ENCODE peak calls at places on chromosomes 11 and 22, in eight cellular contexts. One of them, this sample, is unnamed.

GRCh38 chr11:117720061-117720511 is 76.9 kb downstream of the DSCAML1 start:
- DNase-seq in lower lobe of right lung: no peak
- DNase-seq in AG10803: no peak
- DNase-seq in tibial nerve: no peak
- DNase-seq in uterus: no peak
- DNase-seq in fibroblast of pulmonary artery: no peak
- DNase-seq in upper lobe of left lung: no peak
- DNase-seq in Peyer's patch: no peak
- DNase-seq in this sample: no peak

GRCh38 chr11:118338637-118339061 is 3.9 kb downstream of the CD3D start:
- DNase-seq in lower lobe of right lung: no peak
- DNase-seq in AG10803: no peak
- DNase-seq in tibial nerve: no peak
- DNase-seq in uterus: no peak
- DNase-seq in fibroblast of pulmonary artery: peak; percentile 21
- DNase-seq in upper lobe of left lung: peak; percentile 63
- DNase-seq in Peyer's patch: peak; percentile 53
- DNase-seq in this sample: no peak

GRCh38 chr11:126687477-126687876 is 313.1 kb downstream of the KIRREL3 start:
- DNase-seq in lower lobe of right lung: no peak
- DNase-seq in AG10803: no peak
- DNase-seq in tibial nerve: no peak
- DNase-seq in uterus: no peak
- DNase-seq in fibroblast of pulmonary artery: no peak
- DNase-seq in upper lobe of left lung: no peak
- DNase-seq in Peyer's patch: no peak
- DNase-seq in this sample: no peak

GRCh38 chr11:65766535-65766934 is 14.2 kb downstream of the AP5B1 start:
- DNase-seq in lower lobe of right lung: no peak
- DNase-seq in AG10803: peak; percentile 92
- DNase-seq in tibial nerve: no peak
- DNase-seq in uterus: no peak
- DNase-seq in fibroblast of pulmonary artery: no peak
- DNase-seq in upper lobe of left lung: no peak
- DNase-seq in Peyer's patch: no peak
- DNase-seq in this sample: peak; percentile 32

GRCh38 chr11:17351171-17351509 is 460 bp upstream of the NCR3LG1 start:
- DNase-seq in lower lobe of right lung: no peak
- DNase-seq in AG10803: no peak
- DNase-seq in tibial nerve: no peak
- DNase-seq in uterus: no peak
- DNase-seq in fibroblast of pulmonary artery: no peak
- DNase-seq in upper lobe of left lung: no peak
- DNase-seq in Peyer's patch: no peak
- DNase-seq in this sample: no peak

GRCh38 chr11:78801161-78801884 is 226.7 kb upstream of the NARS2 start:
- DNase-seq in lower lobe of right lung: no peak
- DNase-seq in AG10803: peak; percentile 98
- DNase-seq in tibial nerve: peak; percentile 74
- DNase-seq in uterus: peak; percentile 40
- DNase-seq in fibroblast of pulmonary artery: peak; percentile 91
- DNase-seq in upper lobe of left lung: peak; percentile 71
- DNase-seq in Peyer's patch: no peak
- DNase-seq in this sample: peak; percentile 97

GRCh38 chr22:40819741-40820140 is 595 bp upstream of the SLC25A17 start:
- DNase-seq in lower lobe of right lung: no peak
- DNase-seq in AG10803: peak; percentile 53
- DNase-seq in tibial nerve: no peak
- DNase-seq in uterus: no peak
- DNase-seq in fibroblast of pulmonary artery: peak; percentile 49
- DNase-seq in upper lobe of left lung: no peak
- DNase-seq in Peyer's patch: no peak
- DNase-seq in this sample: peak; percentile 34

GRCh38 chr11:92703431-92703830 is 266.0 kb upstream of the MTNR1B start:
- DNase-seq in lower lobe of right lung: no peak
- DNase-seq in AG10803: peak; percentile 28
- DNase-seq in tibial nerve: no peak
- DNase-seq in uterus: no peak
- DNase-seq in fibroblast of pulmonary artery: peak; percentile 29
- DNase-seq in upper lobe of left lung: no peak
- DNase-seq in Peyer's patch: no peak
- DNase-seq in this sample: peak; percentile 42

GRCh38 chr11:126355324-126355925 is at the start of gene ST3GAL4:
- DNase-seq in lower lobe of right lung: peak; percentile 84
- DNase-seq in AG10803: peak; percentile 52
- DNase-seq in tibial nerve: peak; percentile 64
- DNase-seq in uterus: peak; percentile 85
- DNase-seq in fibroblast of pulmonary artery: peak; percentile 62
- DNase-seq in upper lobe of left lung: peak; percentile 84
- DNase-seq in Peyer's patch: peak; percentile 71
- DNase-seq in this sample: peak; percentile 56

GRCh38 chr11:126311464-126312291 is 7.8 kb downstream of the DCPS start:
- DNase-seq in lower lobe of right lung: no peak
- DNase-seq in AG10803: peak; percentile 47
- DNase-seq in tibial nerve: no peak
- DNase-seq in uterus: no peak
- DNase-seq in fibroblast of pulmonary artery: no peak
- DNase-seq in upper lobe of left lung: no peak
- DNase-seq in Peyer's patch: peak; percentile 26
- DNase-seq in this sample: no peak

GRCh38 chr11:2555891-2556290 is 111.1 kb downstream of the KCNQ1 start:
- DNase-seq in lower lobe of right lung: no peak
- DNase-seq in AG10803: no peak
- DNase-seq in tibial nerve: no peak
- DNase-seq in uterus: no peak
- DNase-seq in fibroblast of pulmonary artery: no peak
- DNase-seq in upper lobe of left lung: no peak
- DNase-seq in Peyer's patch: no peak
- DNase-seq in this sample: no peak

GRCh38 chr11:122113836-122114235 is 2.2 kb downstream of the BLID start:
- DNase-seq in lower lobe of right lung: no peak
- DNase-seq in AG10803: peak; percentile 63
- DNase-seq in tibial nerve: no peak
- DNase-seq in uterus: no peak
- DNase-seq in fibroblast of pulmonary artery: peak; percentile 55
- DNase-seq in upper lobe of left lung: no peak
- DNase-seq in Peyer's patch: no peak
- DNase-seq in this sample: peak; percentile 70

GRCh38 chr22:32957093-32957835 is 100.9 kb downstream of the SYN3 start:
- DNase-seq in lower lobe of right lung: no peak
- DNase-seq in AG10803: peak; percentile 5
- DNase-seq in tibial nerve: no peak
- DNase-seq in uterus: no peak
- DNase-seq in fibroblast of pulmonary artery: no peak
- DNase-seq in upper lobe of left lung: no peak
- DNase-seq in Peyer's patch: no peak
- DNase-seq in this sample: peak; percentile 16

GRCh38 chr11:742156-742546 is 5.1 kb upstream of the TALDO1 start:
- DNase-seq in lower lobe of right lung: no peak
- DNase-seq in AG10803: no peak
- DNase-seq in tibial nerve: no peak
- DNase-seq in uterus: no peak
- DNase-seq in fibroblast of pulmonary artery: no peak
- DNase-seq in upper lobe of left lung: no peak
- DNase-seq in Peyer's patch: no peak
- DNase-seq in this sample: no peak

GRCh38 chr11:81772161-81772560 is 961.5 kb downstream of the FAM181B start:
- DNase-seq in lower lobe of right lung: no peak
- DNase-seq in AG10803: peak; percentile 0
- DNase-seq in tibial nerve: no peak
- DNase-seq in uterus: peak; percentile 14
- DNase-seq in fibroblast of pulmonary artery: peak; percentile 76
- DNase-seq in upper lobe of left lung: no peak
- DNase-seq in Peyer's patch: no peak
- DNase-seq in this sample: peak; percentile 80

GRCh38 chr11:12449961-12450715 is 72.8 kb downstream of the PARVA start:
- DNase-seq in lower lobe of right lung: no peak
- DNase-seq in AG10803: peak; percentile 77
- DNase-seq in tibial nerve: no peak
- DNase-seq in uterus: no peak
- DNase-seq in fibroblast of pulmonary artery: no peak
- DNase-seq in upper lobe of left lung: no peak
- DNase-seq in Peyer's patch: no peak
- DNase-seq in this sample: peak; percentile 44

DNA sequence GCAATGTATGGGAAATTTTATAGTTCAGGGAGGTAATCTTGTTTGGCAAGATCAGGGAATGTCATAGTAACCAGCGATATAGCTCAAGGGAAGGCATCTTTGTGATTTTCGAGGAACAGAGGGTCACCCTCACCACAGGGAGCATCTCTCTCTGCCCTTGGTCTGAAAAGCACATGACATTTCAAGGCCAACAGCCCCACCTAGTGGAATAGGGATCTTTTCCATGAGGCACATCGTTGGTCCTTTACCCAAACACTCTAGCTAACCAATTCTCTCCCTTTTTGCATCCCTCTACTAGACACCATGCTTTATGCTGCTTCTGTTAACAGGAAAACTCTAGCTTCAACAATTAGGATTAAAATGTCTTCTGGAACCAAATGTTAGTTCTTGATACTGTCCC is 179.0 kb downstream of the GRM5 start:
- DNase-seq in lower lobe of right lung: no peak
- DNase-seq in AG10803: peak; percentile 41
- DNase-seq in tibial nerve: no peak
- DNase-seq in uterus: no peak
- DNase-seq in fibroblast of pulmonary artery: peak; percentile 66
- DNase-seq in upper lobe of left lung: no peak
- DNase-seq in Peyer's patch: no peak
- DNase-seq in this sample: peak; percentile 71
- TF ChIP-seq CTCF in lower lobe of right lung: no peak
- TF ChIP-seq CTCF in AG10803: peak; percentile 56
- TF ChIP-seq CTCF in tibial nerve: no peak
- TF ChIP-seq CTCF in uterus: no peak
- TF ChIP-seq CTCF in fibroblast of pulmonary artery: peak; percentile 55
- TF ChIP-seq CTCF in upper lobe of left lung: no peak
- TF ChIP-seq CTCF in Peyer's patch: no peak
- TF ChIP-seq CTCF in this sample: peak; percentile 56

GRCh38 chr11:68684385-68685356 is at the start of gene GAL:
- DNase-seq in lower lobe of right lung: no peak
- DNase-seq in AG10803: no peak
- DNase-seq in tibial nerve: no peak
- DNase-seq in uterus: no peak
- DNase-seq in fibroblast of pulmonary artery: no peak
- DNase-seq in upper lobe of left lung: no peak
- DNase-seq in Peyer's patch: no peak
- DNase-seq in this sample: no peak
- H3K4me3 ChIP-seq in lower lobe of right lung: peak within 1 kb of the TSS; percentile 37
- H3K4me3 ChIP-seq in AG10803: no peak within 1 kb of the TSS
- H3K4me3 ChIP-seq in tibial nerve: peak within 1 kb of the TSS; percentile 46
- H3K4me3 ChIP-seq in uterus: no peak within 1 kb of the TSS
- H3K4me3 ChIP-seq in fibroblast of pulmonary artery: peak within 1 kb of the TSS; percentile 12
- H3K4me3 ChIP-seq in upper lobe of left lung: peak within 1 kb of the TSS; percentile 46
- H3K4me3 ChIP-seq in Peyer's patch: no peak within 1 kb of the TSS
- H3K4me3 ChIP-seq in this sample: no peak within 1 kb of the TSS

DNA sequence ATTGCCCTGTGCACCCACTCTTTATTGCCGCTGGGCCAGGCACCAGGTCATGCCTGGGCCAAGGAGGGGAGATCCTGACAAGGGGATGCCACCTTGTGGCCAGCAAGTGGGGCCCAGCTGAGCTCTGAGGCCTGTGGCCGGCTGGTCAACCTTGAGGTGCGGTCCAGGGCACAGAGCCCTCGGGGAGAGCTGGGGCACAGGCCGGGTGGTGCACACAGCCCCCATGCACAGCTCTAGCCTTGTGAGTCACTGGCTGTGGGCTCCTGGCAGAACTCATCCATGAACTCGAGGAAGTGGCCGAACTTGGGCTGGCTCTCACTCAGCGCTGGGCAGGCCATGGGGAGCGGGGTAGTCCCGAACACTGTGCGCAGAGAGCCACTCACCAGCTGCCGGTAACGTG is 94.3 kb downstream of the RNF169 start:
- DNase-seq in lower lobe of right lung: no peak
- DNase-seq in AG10803: no peak
- DNase-seq in tibial nerve: no peak
- DNase-seq in uterus: no peak
- DNase-seq in fibroblast of pulmonary artery: no peak
- DNase-seq in upper lobe of left lung: no peak
- DNase-seq in Peyer's patch: no peak
- DNase-seq in this sample: no peak
- TF ChIP-seq CTCF in lower lobe of right lung: no peak
- TF ChIP-seq CTCF in AG10803: no peak
- TF ChIP-seq CTCF in tibial nerve: no peak
- TF ChIP-seq CTCF in uterus: no peak
- TF ChIP-seq CTCF in fibroblast of pulmonary artery: no peak
- TF ChIP-seq CTCF in upper lobe of left lung: no peak
- TF ChIP-seq CTCF in Peyer's patch: no peak
- TF ChIP-seq CTCF in this sample: no peak

GRCh38 chr22:29388759-29389090 is 355 bp upstream of the AP1B1 start:
- DNase-seq in lower lobe of right lung: no peak
- DNase-seq in AG10803: no peak
- DNase-seq in tibial nerve: no peak
- DNase-seq in uterus: no peak
- DNase-seq in fibroblast of pulmonary artery: no peak
- DNase-seq in upper lobe of left lung: no peak
- DNase-seq in Peyer's patch: no peak
- DNase-seq in this sample: no peak

GRCh38 chr22:29385305-29385704 is 3.1 kb downstream of the AP1B1 start:
- DNase-seq in lower lobe of right lung: no peak
- DNase-seq in AG10803: no peak
- DNase-seq in tibial nerve: no peak
- DNase-seq in uterus: no peak
- DNase-seq in fibroblast of pulmonary artery: no peak
- DNase-seq in upper lobe of left lung: no peak
- DNase-seq in Peyer's patch: no peak
- DNase-seq in this sample: no peak

GRCh38 chr22:29383740-29384139 is 4.6 kb downstream of the AP1B1 start:
- DNase-seq in lower lobe of right lung: no peak
- DNase-seq in AG10803: no peak
- DNase-seq in tibial nerve: no peak
- DNase-seq in uterus: no peak
- DNase-seq in fibroblast of pulmonary artery: no peak
- DNase-seq in upper lobe of left lung: no peak
- DNase-seq in Peyer's patch: no peak
- DNase-seq in this sample: no peak

GRCh38 chr22:29387921-29388758 is at the start of gene AP1B1:
- DNase-seq in lower lobe of right lung: peak; percentile 98
- DNase-seq in AG10803: peak; percentile 85
- DNase-seq in tibial nerve: peak; percentile 84
- DNase-seq in uterus: peak; percentile 92
- DNase-seq in fibroblast of pulmonary artery: peak; percentile 87
- DNase-seq in upper lobe of left lung: peak; percentile 97
- DNase-seq in Peyer's patch: peak; percentile 97
- DNase-seq in this sample: peak; percentile 79

DNA sequence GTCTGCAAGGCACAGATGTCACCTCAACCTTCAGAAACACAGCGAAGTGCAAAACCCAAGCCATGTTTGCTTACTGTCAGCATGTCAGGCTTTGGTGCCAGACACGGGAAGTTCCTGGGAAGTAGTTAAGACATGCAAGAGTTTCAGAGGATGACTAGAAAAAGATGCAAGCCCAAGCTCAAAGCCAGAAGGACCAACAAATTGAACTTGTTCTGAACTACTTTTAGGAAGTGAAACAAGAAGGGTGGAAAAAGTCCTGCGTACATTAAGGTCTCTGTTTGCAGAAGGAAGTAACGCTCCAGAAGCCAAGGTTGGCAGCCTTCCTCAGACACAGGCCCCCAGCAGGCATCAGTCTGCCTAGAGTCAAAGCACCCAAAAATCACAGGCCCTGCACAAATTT is 2.6 kb downstream of the AP1B1 start:
- DNase-seq in lower lobe of right lung: no peak
- DNase-seq in AG10803: no peak
- DNase-seq in tibial nerve: peak; percentile 27
- DNase-seq in uterus: no peak
- DNase-seq in fibroblast of pulmonary artery: no peak
- DNase-seq in upper lobe of left lung: peak; percentile 53
- DNase-seq in Peyer's patch: no peak
- DNase-seq in this sample: no peak
- H3K4me3 ChIP-seq in lower lobe of right lung: no peak overlapping the region
- H3K4me3 ChIP-seq in AG10803: no peak overlapping the region
- H3K4me3 ChIP-seq in tibial nerve: no peak overlapping the region
- H3K4me3 ChIP-seq in uterus: no peak overlapping the region
- H3K4me3 ChIP-seq in fibroblast of pulmonary artery: no peak overlapping the region
- H3K4me3 ChIP-seq in upper lobe of left lung: no peak overlapping the region
- H3K4me3 ChIP-seq in Peyer's patch: no peak overlapping the region
- H3K4me3 ChIP-seq in this sample: no peak overlapping the region

This sample was measured in fibroblast of the aortic adventitia.